ENCODE peak calls at places on chromosomes 6 and 20, in four cellular contexts. Q, R, Y and L are unnamed samples.

GRCh38 chr6:39758905-39759605 is 33.1 kb upstream of the DAAM2 start:
- DNase-seq in Q (no peak), R (no peak), Y (no peak), L (no peak)

GRCh38 chr6:27176096-27176495 is 71.4 kb upstream of the PRSS16 start:
- DNase-seq in R (no peak), Y (no peak), Q (no peak), L (no peak)

GRCh38 chr20:9447182-9447581 is 67.2 kb upstream of the LAMP5 start:
- DNase-seq in Y (no peak), R (no peak), Q (no peak), L (no peak)

GRCh38 chr20:32206383-32207210 is 946 bp downstream of the PLAGL2 start:
- DNase-seq in Q (no peak), R (no peak), Y (no peak), L (no peak)

GRCh38 chr20:40540163-40540562 is 148.9 kb downstream of the MAFB start:
- DNase-seq in Q (no peak), Y (no peak), R (no peak), L (no peak)

GRCh38 chr20:33861458-33861857 is 50.3 kb downstream of the CHMP4B start:
- DNase-seq in R (no peak), Q (no peak), Y (no peak), L (no peak)

GRCh38 chr20:33178726-33179125 is 10.8 kb downstream of the BPIFA2 start:
- DNase-seq in R (no peak), Q (no peak), Y (no peak), L (no peak)

GRCh38 chr6:158642097-158642601 is 2.4 kb downstream of the DYNLT1 start:
- DNase-seq in Y (no peak), Q (no peak), R (no peak), L (no peak)

GRCh38 chr6:45637611-45638257 is 260.0 kb upstream of the SUPT3H start:
- DNase-seq in R (no peak), Q (no peak), Y (no peak), L (no peak)

GRCh38 chr20:12982098-12982497 is 26.7 kb upstream of the SPTLC3 start:
- DNase-seq in Q (no peak), Y (no peak), R (no peak), L (no peak)

GRCh38 chr6:56527934-56528333 is 114.8 kb downstream of the DST start:
- DNase-seq in Q (no peak), Y (no peak), R (no peak), L (no peak)

GRCh38 chr20:57579898-57580447 is 19.1 kb downstream of the PCK1 start:
- DNase-seq in Q (no peak), Y (no peak), R (no peak), L (no peak)

GRCh38 chr20:12012241-12013222 is 94.8 kb downstream of the BTBD3 start:
- DNase-seq in Q (peak), Y (peak), R (peak), L (peak)

GRCh38 chr6:112502348-112503130 is 155.4 kb downstream of the RFPL4B start:
- DNase-seq in R (no peak), Q (no peak), Y (peak), L (no peak)

GRCh38 chr6:149111556-149112115 is 205.9 kb upstream of the TAB2 start:
- DNase-seq in Y (no peak), Q (no peak), R (no peak), L (no peak)

GRCh38 chr6:113854531-113855499 is 2.3 kb upstream of the MARCKS start:
- DNase-seq in R (no peak), Q (no peak), Y (peak), L (no peak)

GRCh38 chr6:90088009-90088408 is 193.7 kb downstream of the GJA10 start:
- DNase-seq in Y (no peak), Q (no peak), R (no peak), L (no peak)

GRCh38 chr6:2986722-2987196 is 12.9 kb upstream of the NQO2 start:
- DNase-seq in R (no peak), Q (no peak), Y (no peak), L (no peak)

GRCh38 chr6:135830452-135830851 is 21.0 kb upstream of the PDE7B start:
- DNase-seq in Y (no peak), R (no peak), Q (no peak), L (no peak)

GRCh38 chr6:45946887-45947286 is 68.8 kb downstream of the CLIC5 start:
- DNase-seq in Q (no peak), R (no peak), Y (no peak), L (no peak)

GRCh38 chr6:111150577-111150976 is 63.3 kb downstream of the SLC16A10 start:
- DNase-seq in R (no peak), Q (no peak), Y (no peak), L (no peak)

GRCh38 chr6:112199001-112199403 is 55.4 kb downstream of the LAMA4 start:
- DNase-seq in Y (no peak), R (no peak), Q (no peak), L (no peak)

GRCh38 chr6:158316022-158316421 is 3.8 kb downstream of the TULP4 start:
- DNase-seq in Y (no peak), R (no peak), Q (no peak), L (no peak)

GRCh38 chr20:64116541-64117423 is 9.4 kb upstream of the NPBWR2 start:
- DNase-seq in Y (no peak), Q (no peak), R (no peak), L (no peak)

GRCh38 chr6:87702589-87702945 is 534 bp upstream of the AKIRIN2 start:
- DNase-seq in R (no peak), Q (no peak), Y (peak), L (no peak)

GRCh38 chr6:157985378-157986155 is 3.9 kb downstream of the SYNJ2 start:
- DNase-seq in R (no peak), Y (no peak), Q (no peak), L (no peak)

GRCh38 chr6:33621396-33622388 is 570 bp downstream of the ITPR3 start:
- DNase-seq in Q (no peak), Y (peak), R (no peak), L (peak)

GRCh38 chr6:126356526-126356925 is 16.6 kb downstream of the CENPW start:
- DNase-seq in R (no peak), Y (no peak), Q (no peak), L (no peak)

GRCh38 chr20:63121246-63121645 is 94.7 kb downstream of the YTHDF1 start:
- DNase-seq in Y (no peak), R (no peak), Q (no peak), L (no peak)

GRCh38 chr20:57072184-57072583 is 194.3 kb downstream of the BMP7 start:
- DNase-seq in Q (no peak), R (no peak), Y (no peak), L (no peak)

GRCh38 chr20:37543828-37544227 is 16.2 kb upstream of the BLCAP start:
- DNase-seq in Q (no peak), Y (no peak), R (no peak), L (no peak)

GRCh38 chr6:85641916-85642773 is 541 bp downstream of the SYNCRIP start:
- DNase-seq in Y (peak), R (no peak), Q (no peak), L (peak)

GRCh38 chr6:154638369-154638768 is 94.8 kb upstream of the SCAF8 start:
- DNase-seq in Q (no peak), R (no peak), Y (no peak), L (no peak)
- TF ChIP-seq SPI1 in Q (no peak), R (no peak), Y (no peak), L (no peak)

GRCh38 chr20:45448250-45448649 is 21.3 kb upstream of the WFDC2 start:
- DNase-seq in Q (no peak), Y (no peak), R (no peak), L (no peak)

GRCh38 chr20:45452238-45452637 is 17.3 kb upstream of the WFDC2 start:
- DNase-seq in Y (no peak), R (no peak), Q (no peak), L (no peak)

GRCh38 chr20:45452772-45453171 is 16.8 kb upstream of the WFDC2 start:
- DNase-seq in Y (no peak), R (no peak), Q (no peak), L (no peak)

GRCh38 chr20:45449528-45449927 is 20.0 kb upstream of the WFDC2 start:
- DNase-seq in R (no peak), Y (no peak), Q (no peak), L (no peak)

GRCh38 chr20:45450097-45450818 is 19.3 kb upstream of the WFDC2 start:
- DNase-seq in Q (no peak), Y (peak), R (peak), L (no peak)
- TF ChIP-seq SPI1 in Q (peak), Y (peak), R (peak), L (peak)

GRCh38 chr6:141259832-141260231 is 872.9 kb upstream of the GJE1 start:
- DNase-seq in Q (no peak), Y (no peak), R (no peak), L (no peak)
- TF ChIP-seq SPI1 in Q (no peak), Y (no peak), R (no peak), L (no peak)

DNA sequence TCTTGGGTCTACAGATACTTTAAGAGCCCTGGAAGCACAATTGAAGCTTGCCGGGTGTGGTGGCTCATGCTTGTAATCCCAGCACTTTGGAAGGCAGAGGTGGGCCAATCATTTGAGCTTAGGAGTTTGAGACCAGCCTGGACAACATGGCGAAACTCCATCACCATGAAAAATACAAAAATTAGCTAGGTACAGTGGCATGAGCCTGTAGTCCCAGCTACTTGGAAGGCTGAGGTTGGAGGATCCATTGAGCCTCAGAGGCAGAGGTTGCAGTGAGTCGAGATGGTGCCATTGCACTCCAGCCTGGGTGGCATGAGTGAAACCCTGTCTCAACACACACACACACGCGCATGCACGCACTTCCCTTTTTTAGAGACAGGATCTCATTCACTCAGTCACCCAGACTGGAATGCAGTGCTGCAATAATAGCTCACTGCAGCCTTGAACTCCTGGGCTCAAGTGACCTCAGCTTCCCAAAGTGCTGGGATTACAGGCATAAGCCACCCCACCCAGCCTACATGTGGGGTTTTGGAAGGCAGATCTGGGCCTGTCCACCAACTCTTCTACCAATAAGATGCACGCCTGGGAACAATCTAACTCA is 182.5 kb upstream of the JARID2 start:
- DNase-seq in R (no peak), Q (no peak), Y (no peak), L (no peak)
- TF ChIP-seq SPI1 in R (peak), Q (peak), Y (peak), L (peak)

GRCh38 chr6:166615059-166615770 is 11.8 kb downstream of the RPS6KA2 start:
- DNase-seq in Q (no peak), Y (no peak), R (no peak), L (no peak)

GRCh38 chr6:166618251-166618650 is 8.8 kb downstream of the RPS6KA2 start:
- DNase-seq in Q (no peak), Y (no peak), R (no peak), L (no peak)

GRCh38 chr6:166616261-166617226 is 10.5 kb downstream of the RPS6KA2 start:
- DNase-seq in Q (no peak), R (no peak), Y (no peak), L (no peak)

GRCh38 chr6:166618866-166619761 is 7.9 kb downstream of the RPS6KA2 start:
- DNase-seq in R (no peak), Q (no peak), Y (no peak), L (no peak)

GRCh38 chr6:166617359-166617758 is 9.7 kb downstream of the RPS6KA2 start:
- DNase-seq in R (no peak), Y (no peak), Q (no peak), L (no peak)
- TF ChIP-seq SPI1 in R (no peak), Y (no peak), Q (no peak), L (no peak)

DNA sequence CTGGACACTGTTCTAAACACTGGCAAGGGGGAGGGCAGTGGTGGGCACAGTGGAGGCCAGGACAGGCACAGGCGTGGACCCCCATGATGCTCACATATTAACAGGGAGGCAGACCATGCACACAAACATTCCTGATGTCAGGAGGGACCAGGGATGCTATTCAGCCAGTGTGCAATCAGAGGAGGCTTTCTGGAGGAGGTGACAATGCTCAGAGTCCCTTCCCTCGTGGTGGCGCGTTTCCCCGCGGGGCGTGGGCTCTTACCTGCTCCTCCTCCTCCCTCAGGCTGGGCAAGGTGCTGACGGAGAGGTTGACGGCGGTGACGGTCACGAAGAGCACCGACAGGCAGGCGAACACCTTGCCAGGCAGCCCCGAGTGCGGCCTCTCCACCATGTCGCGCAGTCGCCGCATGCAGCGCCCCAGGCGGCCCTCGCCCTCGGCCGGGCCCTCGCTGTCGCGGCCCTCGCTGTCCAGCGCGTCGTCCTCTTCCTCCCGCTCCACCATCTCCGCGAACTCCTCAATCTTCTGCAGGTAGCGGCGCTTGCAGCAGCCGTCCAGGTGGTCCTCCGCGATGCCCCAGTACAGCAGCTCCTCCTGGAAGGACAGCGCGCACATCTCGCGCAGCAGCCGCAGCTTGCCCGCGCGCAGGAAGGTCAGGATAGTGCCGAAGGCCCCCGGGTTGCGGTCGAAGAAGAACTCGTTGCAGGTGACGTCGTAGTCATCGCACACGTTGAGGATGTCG is 13.4 kb downstream of the KCNG1 start:
- DNase-seq in Q (no peak), R (no peak), Y (no peak), L (no peak)
- TF ChIP-seq SPI1 in Q (no peak), R (no peak), Y (no peak), L (no peak)

GRCh38 chr6:129893513-129894098 is 32.5 kb upstream of the TMEM244 start:
- DNase-seq in Q (no peak), Y (peak), R (no peak), L (no peak)

GRCh38 chr6:129890701-129891100 is 29.6 kb upstream of the TMEM244 start:
- DNase-seq in Y (peak), R (no peak), Q (no peak), L (no peak)

GRCh38 chr6:129890164-129890563 is 29.0 kb upstream of the TMEM244 start:
- DNase-seq in Q (no peak), R (no peak), Y (no peak), L (no peak)

GRCh38 chr6:129895692-129896091 is 34.6 kb upstream of the TMEM244 start:
- DNase-seq in Q (no peak), Y (no peak), R (no peak), L (no peak)

GRCh38 chr6:129894904-129895303 is 33.8 kb upstream of the TMEM244 start:
- DNase-seq in Y (no peak), R (no peak), Q (no peak), L (no peak)
- TF ChIP-seq SPI1 in Y (no peak), R (no peak), Q (no peak), L (no peak)

GRCh38 chr6:139239137-139239536 is 52.7 kb downstream of the TXLNB start:
- DNase-seq in R (no peak), Y (no peak), Q (no peak), L (no peak)

GRCh38 chr6:139236105-139236504 is 55.7 kb downstream of the TXLNB start:
- DNase-seq in R (no peak), Q (no peak), Y (no peak), L (no peak)

GRCh38 chr6:139243531-139243930 is 48.3 kb downstream of the TXLNB start:
- DNase-seq in Q (no peak), R (no peak), Y (no peak), L (no peak)

GRCh38 chr6:139242457-139243240 is 49.1 kb downstream of the TXLNB start:
- DNase-seq in Y (no peak), Q (no peak), R (no peak), L (no peak)

GRCh38 chr6:139240161-139241010 is 51.4 kb downstream of the TXLNB start:
- DNase-seq in R (no peak), Q (no peak), Y (no peak), L (no peak)
- TF ChIP-seq SPI1 in R (no peak), Q (no peak), Y (no peak), L (no peak)